ENCODE peak calls at places on chromosome 3, in eight cellular contexts. K, Z, I, M, F, W, L and B are unnamed samples.
A peak's percentile ranks its signal among the peaks of the same experiment; 100 is the strongest.

GRCh38 chr3:72728958-72729467 is 119.2 kb downstream of the SHQ1 start:
- DNase-seq in M (peak; percentile 12), W (no peak), L (no peak), Z (peak; percentile 90), F (no peak), K (no peak), I (no peak), B (no peak)

GRCh38 chr3:27553868-27554540 is 69.8 kb upstream of the SLC4A7 start:
- DNase-seq in W (no peak), K (no peak), I (peak; percentile 64), Z (no peak), M (no peak), F (no peak), L (no peak), B (no peak)

GRCh38 chr3:177764377-177764912 is 567.2 kb upstream of the TBL1XR1 start:
- DNase-seq in F (no peak), M (no peak), L (no peak), K (no peak), I (peak; percentile 41), W (no peak), Z (no peak), B (no peak)

GRCh38 chr3:16085884-16086608 is 88.4 kb upstream of the GALNT15 start:
- DNase-seq in I (no peak), M (peak; percentile 86), F (no peak), K (no peak), Z (no peak), W (no peak), L (no peak), B (peak; percentile 84)

GRCh38 chr3:113947372-113948014 is at the start of gene ZDHHC23:
- DNase-seq in I (peak; percentile 34), Z (peak; percentile 80), K (peak; percentile 94), L (peak; percentile 95), F (peak; percentile 90), W (peak; percentile 88), M (peak; percentile 92), B (peak; percentile 66)

GRCh38 chr3:114639171-114639570 is 345.3 kb downstream of the TIGIT start:
- DNase-seq in W (no peak), Z (no peak), K (no peak), M (no peak), I (no peak), L (no peak), F (no peak), B (no peak)

GRCh38 chr3:193665370-193665989 is 72.5 kb downstream of the OPA1 start:
- DNase-seq in L (no peak), K (no peak), Z (peak; percentile 63), F (no peak), I (peak; percentile 54), W (no peak), M (no peak), B (no peak)

GRCh38 chr3:154759966-154760365 is 320.2 kb upstream of the MME start:
- DNase-seq in L (no peak), Z (no peak), I (no peak), K (no peak), M (no peak), W (no peak), F (no peak), B (no peak)

GRCh38 chr3:173501941-173502489 is 104.5 kb downstream of the NLGN1 start:
- DNase-seq in W (no peak), F (no peak), L (no peak), M (no peak), I (peak; percentile 4), K (no peak), Z (no peak), B (no peak)

GRCh38 chr3:74067296-74067695 is 442.6 kb upstream of the PDZRN3 start:
- DNase-seq in Z (no peak), F (no peak), L (no peak), M (no peak), I (peak; percentile 32), K (no peak), W (no peak), B (no peak)

GRCh38 chr3:125098929-125099328 is 43.1 kb upstream of the HEG1 start:
- DNase-seq in Z (no peak), I (no peak), K (no peak), W (no peak), F (no peak), L (no peak), M (no peak), B (no peak)

GRCh38 chr3:29285356-29286070 is 4.6 kb downstream of the RBMS3 start:
- DNase-seq in M (no peak), F (no peak), I (peak; percentile 33), L (no peak), W (no peak), K (no peak), Z (peak; percentile 31), B (no peak)

GRCh38 chr3:89360155-89360554 is 252.7 kb downstream of the EPHA3 start:
- DNase-seq in M (no peak), W (no peak), I (peak; percentile 20), F (no peak), L (no peak), K (no peak), Z (peak; percentile 35), B (no peak)

GRCh38 chr3:23938657-23939056 is 6.4 kb upstream of the NR1D2 start:
- DNase-seq in L (no peak), W (no peak), I (no peak), M (no peak), Z (no peak), F (no peak), K (no peak), B (no peak)

GRCh38 chr3:196634224-196634623 is 5.3 kb upstream of the NRROS start:
- DNase-seq in K (no peak), W (no peak), L (no peak), F (no peak), I (no peak), Z (no peak), M (no peak), B (no peak)

GRCh38 chr3:191087391-191087790 is 111.7 kb upstream of the OSTN start:
- DNase-seq in M (no peak), K (no peak), Z (peak; percentile 63), I (peak; percentile 38), F (no peak), L (no peak), W (no peak), B (no peak)
- H3K9me3 ChIP-seq in M (no peaks in the 10 kb centered on the region), K (no peaks in the 10 kb centered on the region), Z (no peaks in the 10 kb centered on the region), I (no peaks in the 10 kb centered on the region), F (no peaks in the 10 kb centered on the region), L (no peaks in the 10 kb centered on the region), W (no peaks in the 10 kb centered on the region), B (no peaks in the 10 kb centered on the region)

GRCh38 chr3:46368569-46368968 is 2.2 kb upstream of the CCR5 start:
- DNase-seq in K (no peak), L (peak; percentile 87), I (no peak), F (peak; percentile 33), W (peak; percentile 78), M (peak; percentile 13), Z (peak; percentile 68), B (peak; percentile 41)
- TF ChIP-seq CTCF in K (peak; percentile 53), L (peak; percentile 47), I (no peak), F (no peak), W (peak; percentile 33), M (no peak), Z (peak; percentile 72), B (no peak)

DNA sequence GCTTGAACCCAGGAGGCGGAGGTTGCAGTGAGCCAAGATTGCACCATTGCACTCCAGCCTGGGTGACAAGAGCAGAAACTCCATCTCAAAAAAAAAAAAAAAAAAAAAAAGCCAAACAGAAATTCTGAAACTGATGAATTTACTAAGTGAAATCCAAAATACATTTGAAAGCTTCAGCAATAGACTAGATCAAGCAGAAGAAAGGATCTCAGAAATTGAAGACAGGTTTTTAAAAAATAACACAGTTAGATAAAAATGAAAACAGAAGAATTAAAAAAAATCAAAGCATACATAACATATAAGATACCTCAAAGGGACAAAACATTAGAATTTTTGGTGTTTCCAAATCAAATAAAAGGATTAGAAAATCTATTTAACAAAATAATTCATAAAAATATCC is 114.4 kb downstream of the TP63 start:
- DNase-seq in W (no peak), M (no peak), K (no peak), I (no peak), L (no peak), Z (no peak), F (no peak), B (no peak)
- H3K9me3 ChIP-seq in W (peaks cover 3% of the 10 kb centered on the region), M (no peaks in the 10 kb centered on the region), K (no peaks in the 10 kb centered on the region), I (peaks cover 3% of the 10 kb centered on the region), L (peaks cover 4% of the 10 kb centered on the region), Z (peaks cover 6% of the 10 kb centered on the region), F (no peaks in the 10 kb centered on the region), B (peaks cover 42% of the 10 kb centered on the region)

GRCh38 chr3:71112576-71112975 is 471.0 kb downstream of the FOXP1 start:
- DNase-seq in M (no peak), I (peak; percentile 75), W (no peak), F (no peak), Z (no peak), K (no peak), L (no peak), B (no peak)
- TF ChIP-seq CTCF in M (no peak), I (no peak), W (no peak), F (no peak), Z (no peak), K (no peak), L (no peak), B (no peak)

DNA sequence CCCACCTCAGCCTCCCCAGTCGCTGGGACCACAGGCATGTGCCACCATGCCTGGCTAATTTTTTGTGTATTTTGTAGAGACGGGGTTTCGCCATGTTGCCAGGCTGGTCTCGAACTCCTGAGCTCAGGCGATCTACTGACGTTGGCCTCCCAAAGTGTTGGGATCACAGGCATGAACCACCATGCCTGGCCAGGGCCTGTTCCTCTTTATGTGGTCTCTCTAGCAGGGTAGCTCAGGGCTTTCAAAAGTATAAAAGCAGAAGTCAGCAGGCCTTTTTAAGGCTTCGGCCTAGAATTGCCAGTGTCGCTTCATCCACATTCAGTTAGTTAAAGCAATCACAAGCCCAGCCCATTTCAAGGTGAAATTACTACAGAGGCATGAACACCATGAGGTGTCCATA is 7.6 kb downstream of the VHL start:
- DNase-seq in Z (no peak), L (no peak), W (no peak), M (no peak), K (no peak), I (no peak), F (no peak), B (no peak)
- H3K9me3 ChIP-seq in Z (no peaks in the 10 kb centered on the region), L (no peaks in the 10 kb centered on the region), W (no peaks in the 10 kb centered on the region), M (no peaks in the 10 kb centered on the region), K (no peaks in the 10 kb centered on the region), I (no peaks in the 10 kb centered on the region), F (no peaks in the 10 kb centered on the region), B (no peaks in the 10 kb centered on the region)